ENCODE peak calls at places on chromosomes 16 and 17, in four cellular contexts. G is A549, Q is GM12878, Z is K562. C is an unnamed sample.

GRCh38 chr16:772959-773358 is 12.4 kb downstream of the MSLN start:
- DNase-seq in G (no peak), Q (no peak), Z (no peak), C (no peak)

GRCh38 chr16:65869261-65869660 is 497.2 kb upstream of the CDH5 start:
- DNase-seq in G (no peak), Z (no peak), Q (no peak), C (no peak)

GRCh38 chr16:14628806-14629611 is 1.1 kb downstream of the PARN start:
- DNase-seq in Z (no peak), Q (no peak), G (no peak), C (no peak)

GRCh38 chr16:1908983-1909382 is 9.2 kb downstream of the HS3ST6 start:
- DNase-seq in G (no peak), Z (no peak), Q (no peak), C (no peak)

GRCh38 chr17:28643979-28644781 is 778 bp downstream of the BLTP2 start:
- DNase-seq in G (peak), Z (peak), Q (no peak), C (peak)

GRCh38 chr16:80614908-80615696 is 74.3 kb downstream of the DYNLRB2 start:
- DNase-seq in Q (no peak), Z (peak), G (peak), C (no peak)

GRCh38 chr16:56012479-56012811 is 137.3 kb upstream of the CES5A start:
- DNase-seq in G (no peak), Q (no peak), Z (no peak), C (no peak)

GRCh38 chr17:37220609-37220953 is 155.2 kb upstream of the C17orf78 start:
- DNase-seq in Q (no peak), G (peak), Z (no peak), C (no peak)

GRCh38 chr16:67833035-67833417 is 9.1 kb upstream of the THAP11 start:
- DNase-seq in Q (no peak), G (no peak), Z (no peak), C (no peak)

GRCh38 chr16:4410335-4411075 is 5.9 kb downstream of the CORO7 start:
- DNase-seq in Q (no peak), Z (no peak), G (no peak), C (no peak)

GRCh38 chr17:77483128-77483598 is 342.4 kb downstream of the SEC14L1 start:
- DNase-seq in G (no peak), Q (no peak), Z (no peak), C (no peak)

GRCh38 chr16:28166394-28167208 is 45.2 kb downstream of the XPO6 start:
- DNase-seq in Q (no peak), G (no peak), Z (no peak), C (peak)

GRCh38 chr16:1288813-1289479 is 20.5 kb upstream of the UBE2I start:
- DNase-seq in Q (no peak), G (no peak), Z (peak), C (peak)

GRCh38 chr16:89119661-89120141 is 26.0 kb downstream of the ACSF3 start:
- DNase-seq in G (no peak), Z (no peak), Q (no peak), C (no peak)

GRCh38 chr17:80034977-80035686 is 540 bp downstream of the TBC1D16 start:
- DNase-seq in G (peak), Z (no peak), Q (no peak), C (no peak)

GRCh38 chr17:48611213-48611612 is 396 bp upstream of the HOXB7 start:
- DNase-seq in G (peak), Z (no peak), Q (no peak), C (no peak)

GRCh38 chr16:81612351-81613170 is 166.5 kb upstream of the PLCG2 start:
- DNase-seq in Q (no peak), G (no peak), Z (no peak), C (no peak)

GRCh38 chr17:14737984-14738651 is 437.2 kb downstream of the HS3ST3B1 start:
- DNase-seq in G (peak), Z (no peak), Q (no peak), C (peak)

GRCh38 chr16:58123896-58124600 is 5.1 kb downstream of the CFAP20 start:
- DNase-seq in Q (no peak), Z (no peak), G (no peak), C (no peak)

GRCh38 chr17:15083225-15083624 is 181.9 kb downstream of the PMP22 start:
- DNase-seq in G (no peak), Q (no peak), Z (no peak), C (no peak)

GRCh38 chr17:1312261-1312870 is 32.9 kb downstream of the TRARG1 start:
- DNase-seq in Q (no peak), Z (peak), G (peak), C (peak)
- TF ChIP-seq MYC in Q (no peak), Z (no peak), G (no peak), C (no peak)

DNA sequence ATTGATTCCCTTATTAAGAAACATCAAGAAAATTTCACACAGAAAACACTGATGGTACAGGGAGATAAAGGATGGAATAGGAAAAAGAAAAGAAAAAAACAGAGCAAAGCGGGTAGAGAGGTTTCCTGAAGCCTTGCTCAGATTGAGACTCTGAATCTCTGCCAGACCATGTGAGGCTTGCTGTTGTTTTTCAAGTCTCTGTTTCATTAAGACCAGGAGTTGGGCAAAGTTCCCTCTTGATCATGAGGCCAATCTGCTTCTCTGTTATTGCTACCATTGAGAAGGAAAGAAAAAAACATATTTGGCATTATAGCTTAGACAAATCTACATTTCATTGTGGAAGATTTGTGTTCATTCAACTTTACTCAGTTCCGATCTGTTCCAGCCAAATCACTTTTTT is 201.6 kb upstream of the SOX9 start:
- DNase-seq in Z (no peak), G (no peak), Q (no peak), C (no peak)
- TF ChIP-seq CEBPB in Z (no peak), G (no peak), Q (no peak), C (no peak)

GRCh38 chr17:61395983-61396585 is 3.6 kb upstream of the TBX2 start:
- DNase-seq in G (no peak), Z (no peak), Q (no peak), C (no peak)
- TF ChIP-seq MYC in G (no peak), Z (no peak), Q (no peak), C (no peak)

GRCh38 chr17:78918979-78919378 is 6.2 kb downstream of the TIMP2 start:
- DNase-seq in Q (no peak), G (no peak), Z (no peak), C (no peak)
- TF ChIP-seq CEBPB in Q (no peak), G (no peak), Z (no peak), C (no peak)